ENCODE peak calls at places on chromosomes 3 and 15, in nine cellular contexts. One of them, this sample, is unnamed.

GRCh38 chr15:56608993-56609392 is 124.3 kb downstream of the ZNF280D start:
- DNase-seq in fibroblast of mammary gland: no peak
- DNase-seq in fibroblast of the aortic adventitia: no peak
- DNase-seq in fibroblast of lung: no peak
- DNase-seq in ascending aorta: no peak
- DNase-seq in CD8-positive, alpha-beta T cell: no peak
- DNase-seq in PC-3: no peak
- DNase-seq in ovary: no peak
- DNase-seq in uterus: no peak
- DNase-seq in this sample: no peak

GRCh38 chr3:37973250-37974054 is 17.1 kb upstream of the VILL start:
- DNase-seq in fibroblast of mammary gland: no peak
- DNase-seq in ovary: no peak
- DNase-seq in PC-3: no peak
- DNase-seq in fibroblast of the aortic adventitia: no peak
- DNase-seq in fibroblast of lung: no peak
- DNase-seq in ascending aorta: no peak
- DNase-seq in uterus: no peak
- DNase-seq in CD8-positive, alpha-beta T cell: no peak
- DNase-seq in this sample: no peak

GRCh38 chr15:101187820-101188516 is 63.9 kb downstream of the CHSY1 start:
- DNase-seq in CD8-positive, alpha-beta T cell: no peak
- DNase-seq in PC-3: no peak
- DNase-seq in ascending aorta: no peak
- DNase-seq in fibroblast of the aortic adventitia: peak; percentile 99
- DNase-seq in uterus: no peak
- DNase-seq in ovary: no peak
- DNase-seq in fibroblast of lung: peak; percentile 99
- DNase-seq in fibroblast of mammary gland: peak; percentile 95
- DNase-seq in this sample: peak; percentile 61

GRCh38 chr15:36970522-36970921 is 129.8 kb downstream of the MEIS2 start:
- DNase-seq in PC-3: peak; percentile 5
- DNase-seq in ascending aorta: no peak
- DNase-seq in CD8-positive, alpha-beta T cell: no peak
- DNase-seq in fibroblast of the aortic adventitia: no peak
- DNase-seq in ovary: no peak
- DNase-seq in fibroblast of mammary gland: no peak
- DNase-seq in uterus: no peak
- DNase-seq in fibroblast of lung: no peak
- DNase-seq in this sample: no peak

GRCh38 chr3:113147608-113148306 is 63.6 kb upstream of the BOC start:
- DNase-seq in ascending aorta: no peak
- DNase-seq in CD8-positive, alpha-beta T cell: no peak
- DNase-seq in uterus: peak; percentile 87
- DNase-seq in fibroblast of lung: no peak
- DNase-seq in PC-3: no peak
- DNase-seq in ovary: peak; percentile 74
- DNase-seq in fibroblast of the aortic adventitia: peak; percentile 43
- DNase-seq in fibroblast of mammary gland: no peak
- DNase-seq in this sample: no peak

GRCh38 chr3:112293368-112294321 is at the start of gene SLC9C1:
- DNase-seq in fibroblast of mammary gland: peak; percentile 80
- DNase-seq in ovary: peak; percentile 24
- DNase-seq in PC-3: peak; percentile 82
- DNase-seq in CD8-positive, alpha-beta T cell: peak; percentile 23
- DNase-seq in fibroblast of lung: peak; percentile 66
- DNase-seq in fibroblast of the aortic adventitia: peak; percentile 89
- DNase-seq in uterus: peak; percentile 20
- DNase-seq in ascending aorta: no peak
- DNase-seq in this sample: peak; percentile 92

GRCh38 chr3:123765475-123766166 is 118.5 kb downstream of the MYLK start:
- DNase-seq in CD8-positive, alpha-beta T cell: no peak
- DNase-seq in PC-3: no peak
- DNase-seq in fibroblast of lung: peak; percentile 78
- DNase-seq in fibroblast of the aortic adventitia: peak; percentile 82
- DNase-seq in ascending aorta: no peak
- DNase-seq in ovary: no peak
- DNase-seq in fibroblast of mammary gland: peak; percentile 64
- DNase-seq in uterus: no peak
- DNase-seq in this sample: no peak

GRCh38 chr3:161557751-161558150 is 61.1 kb downstream of the OTOL1 start:
- DNase-seq in uterus: no peak
- DNase-seq in PC-3: peak; percentile 62
- DNase-seq in fibroblast of the aortic adventitia: no peak
- DNase-seq in ascending aorta: no peak
- DNase-seq in fibroblast of mammary gland: no peak
- DNase-seq in CD8-positive, alpha-beta T cell: no peak
- DNase-seq in ovary: no peak
- DNase-seq in fibroblast of lung: no peak
- DNase-seq in this sample: no peak

GRCh38 chr3:101803152-101803782 is 24.3 kb downstream of the NXPE3 start:
- DNase-seq in fibroblast of the aortic adventitia: peak; percentile 84
- DNase-seq in ovary: peak; percentile 21
- DNase-seq in fibroblast of mammary gland: peak; percentile 82
- DNase-seq in CD8-positive, alpha-beta T cell: peak; percentile 62
- DNase-seq in uterus: no peak
- DNase-seq in fibroblast of lung: peak; percentile 56
- DNase-seq in PC-3: peak; percentile 85
- DNase-seq in ascending aorta: no peak
- DNase-seq in this sample: peak; percentile 87

GRCh38 chr15:100727291-100727851 is 125.0 kb downstream of the ASB7 start:
- DNase-seq in uterus: peak; percentile 58
- DNase-seq in PC-3: no peak
- DNase-seq in CD8-positive, alpha-beta T cell: no peak
- DNase-seq in ascending aorta: peak; percentile 18
- DNase-seq in fibroblast of lung: peak; percentile 57
- DNase-seq in fibroblast of mammary gland: peak; percentile 64
- DNase-seq in ovary: no peak
- DNase-seq in fibroblast of the aortic adventitia: no peak
- DNase-seq in this sample: peak; percentile 81

GRCh38 chr3:171018151-171018935 is 8.2 kb downstream of the SLC2A2 start:
- DNase-seq in ovary: no peak
- DNase-seq in CD8-positive, alpha-beta T cell: no peak
- DNase-seq in fibroblast of the aortic adventitia: no peak
- DNase-seq in uterus: no peak
- DNase-seq in ascending aorta: no peak
- DNase-seq in fibroblast of lung: peak; percentile 40
- DNase-seq in fibroblast of mammary gland: no peak
- DNase-seq in PC-3: no peak
- DNase-seq in this sample: no peak

GRCh38 chr3:11556851-11557644 is 86.7 kb downstream of the VGLL4 start:
- DNase-seq in uterus: peak; percentile 82
- DNase-seq in CD8-positive, alpha-beta T cell: no peak
- DNase-seq in PC-3: no peak
- DNase-seq in fibroblast of mammary gland: peak; percentile 96
- DNase-seq in fibroblast of lung: peak; percentile 93
- DNase-seq in ovary: peak; percentile 71
- DNase-seq in ascending aorta: no peak
- DNase-seq in fibroblast of the aortic adventitia: peak; percentile 92
- DNase-seq in this sample: no peak

DNA sequence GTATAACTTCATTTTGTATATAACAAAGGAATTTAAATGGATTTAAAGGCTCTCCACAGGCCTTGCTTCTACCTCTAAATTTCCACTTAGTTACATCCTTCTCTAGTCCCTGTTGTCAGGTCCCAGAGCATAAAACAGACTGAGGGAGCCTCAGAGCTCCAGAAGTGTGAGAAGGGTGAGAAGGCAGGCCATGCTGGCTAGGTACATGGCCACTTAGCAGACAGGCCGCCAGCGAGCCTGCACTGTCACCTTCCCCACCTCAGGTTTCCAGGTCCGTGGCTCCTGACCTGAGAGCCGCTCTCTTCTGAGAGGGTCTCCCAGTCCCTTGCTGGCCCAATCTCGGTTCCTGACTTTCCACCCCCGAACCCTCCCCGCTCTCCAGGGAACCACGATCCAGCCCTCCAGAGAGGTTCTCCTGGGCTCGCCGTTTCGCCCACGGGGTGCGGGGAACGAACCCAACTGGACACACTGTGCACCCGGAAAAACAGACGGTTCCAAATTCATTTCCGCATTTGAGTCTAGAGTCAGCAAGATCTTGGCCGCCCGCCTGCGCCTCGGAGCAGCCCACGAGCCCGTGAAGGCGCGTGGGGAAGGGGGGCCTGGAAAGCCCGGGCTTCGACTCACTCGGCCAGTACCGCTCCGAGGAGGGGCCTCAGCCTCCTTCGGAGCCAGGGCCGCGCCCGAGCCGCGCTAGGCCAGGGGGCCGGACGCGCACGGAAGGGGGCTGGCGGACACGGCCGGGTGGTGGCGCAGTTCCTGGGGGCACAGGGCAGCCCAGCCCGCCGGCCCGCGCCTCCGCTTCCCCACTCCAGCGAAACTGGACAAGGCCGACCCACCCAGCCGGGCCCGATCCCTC is 16.7 kb upstream of the SOX2 start:
- DNase-seq in CD8-positive, alpha-beta T cell: no peak
- DNase-seq in ovary: peak; percentile 83
- DNase-seq in fibroblast of lung: peak; percentile 57
- DNase-seq in fibroblast of the aortic adventitia: peak; percentile 27
- DNase-seq in PC-3: no peak
- DNase-seq in ascending aorta: peak; percentile 70
- DNase-seq in fibroblast of mammary gland: peak; percentile 30
- DNase-seq in uterus: peak; percentile 71
- DNase-seq in this sample: peak; percentile 42
- H3K4me3 ChIP-seq in CD8-positive, alpha-beta T cell: no peak overlapping the region
- H3K4me3 ChIP-seq in ovary: peak overlapping the region; percentile 24
- H3K4me3 ChIP-seq in fibroblast of lung: no peak overlapping the region
- H3K4me3 ChIP-seq in fibroblast of the aortic adventitia: peak overlapping the region; percentile 51
- H3K4me3 ChIP-seq in PC-3: no peak overlapping the region
- H3K4me3 ChIP-seq in ascending aorta: peak overlapping the region; percentile 60
- H3K4me3 ChIP-seq in fibroblast of mammary gland: peak overlapping the region; percentile 35
- H3K4me3 ChIP-seq in uterus: peak overlapping the region; percentile 31
- H3K4me3 ChIP-seq in this sample: peak overlapping the region; percentile 29

GRCh38 chr3:143122089-143122430 is 2.5 kb downstream of the CHST2 start:
- DNase-seq in uterus: no peak
- DNase-seq in fibroblast of lung: no peak
- DNase-seq in fibroblast of the aortic adventitia: no peak
- DNase-seq in CD8-positive, alpha-beta T cell: no peak
- DNase-seq in fibroblast of mammary gland: no peak
- DNase-seq in PC-3: no peak
- DNase-seq in ovary: no peak
- DNase-seq in ascending aorta: no peak
- DNase-seq in this sample: no peak
- H3K4me3 ChIP-seq in uterus: no peak overlapping the region
- H3K4me3 ChIP-seq in fibroblast of lung: no peak overlapping the region
- H3K4me3 ChIP-seq in fibroblast of the aortic adventitia: no peak overlapping the region
- H3K4me3 ChIP-seq in CD8-positive, alpha-beta T cell: no peak overlapping the region
- H3K4me3 ChIP-seq in fibroblast of mammary gland: peak overlapping the region; percentile 36
- H3K4me3 ChIP-seq in PC-3: no peak overlapping the region
- H3K4me3 ChIP-seq in ovary: no peak overlapping the region
- H3K4me3 ChIP-seq in ascending aorta: no peak overlapping the region
- H3K4me3 ChIP-seq in this sample: no peak overlapping the region

GRCh38 chr15:78640527-78640839 is 527 bp downstream of the CHRNB4 start:
- DNase-seq in CD8-positive, alpha-beta T cell: no peak
- DNase-seq in ascending aorta: no peak
- DNase-seq in ovary: no peak
- DNase-seq in PC-3: no peak
- DNase-seq in uterus: no peak
- DNase-seq in fibroblast of the aortic adventitia: no peak
- DNase-seq in fibroblast of lung: no peak
- DNase-seq in fibroblast of mammary gland: no peak
- DNase-seq in this sample: peak; percentile 13

GRCh38 chr15:78640840-78641733 is at the start of gene CHRNB4:
- DNase-seq in uterus: no peak
- DNase-seq in fibroblast of mammary gland: no peak
- DNase-seq in fibroblast of lung: peak; percentile 37
- DNase-seq in ovary: no peak
- DNase-seq in CD8-positive, alpha-beta T cell: no peak
- DNase-seq in fibroblast of the aortic adventitia: no peak
- DNase-seq in ascending aorta: no peak
- DNase-seq in PC-3: no peak
- DNase-seq in this sample: peak; percentile 41

GRCh38 chr15:78644979-78645378 is 4.0 kb upstream of the CHRNB4 start:
- DNase-seq in ovary: no peak
- DNase-seq in PC-3: no peak
- DNase-seq in uterus: no peak
- DNase-seq in fibroblast of mammary gland: no peak
- DNase-seq in fibroblast of lung: no peak
- DNase-seq in CD8-positive, alpha-beta T cell: no peak
- DNase-seq in ascending aorta: no peak
- DNase-seq in fibroblast of the aortic adventitia: no peak
- DNase-seq in this sample: no peak

GRCh38 chr15:78641876-78642275 is 866 bp upstream of the CHRNB4 start:
- DNase-seq in fibroblast of the aortic adventitia: no peak
- DNase-seq in PC-3: no peak
- DNase-seq in CD8-positive, alpha-beta T cell: no peak
- DNase-seq in uterus: no peak
- DNase-seq in ascending aorta: no peak
- DNase-seq in ovary: no peak
- DNase-seq in fibroblast of lung: no peak
- DNase-seq in fibroblast of mammary gland: no peak
- DNase-seq in this sample: no peak

DNA sequence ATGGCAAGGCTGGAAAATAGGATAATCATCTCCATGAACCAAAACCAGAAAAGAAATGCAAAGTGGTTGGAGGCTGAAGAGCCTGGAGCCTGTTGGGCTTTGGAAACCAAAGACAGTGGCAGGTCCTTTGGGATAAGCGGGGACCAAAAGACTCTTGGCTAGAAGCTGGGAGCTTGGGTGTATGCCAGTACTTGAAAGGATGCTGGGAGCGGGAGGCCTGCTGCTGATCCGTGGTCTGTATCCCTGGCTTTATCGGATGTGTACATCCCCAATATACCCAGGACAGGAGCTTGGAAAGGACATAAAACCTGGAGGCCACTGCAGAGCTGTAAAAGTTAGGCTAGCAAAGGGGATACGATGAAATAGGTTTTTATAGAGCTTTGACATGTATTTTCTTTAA is 1.3 kb upstream of the CHRNB4 start:
- DNase-seq in ascending aorta: no peak
- DNase-seq in fibroblast of lung: no peak
- DNase-seq in ovary: no peak
- DNase-seq in fibroblast of mammary gland: no peak
- DNase-seq in PC-3: no peak
- DNase-seq in fibroblast of the aortic adventitia: no peak
- DNase-seq in uterus: no peak
- DNase-seq in CD8-positive, alpha-beta T cell: no peak
- DNase-seq in this sample: no peak
- H3K4me3 ChIP-seq in ascending aorta: no peak overlapping the region
- H3K4me3 ChIP-seq in fibroblast of lung: no peak overlapping the region
- H3K4me3 ChIP-seq in ovary: no peak overlapping the region
- H3K4me3 ChIP-seq in fibroblast of mammary gland: no peak overlapping the region
- H3K4me3 ChIP-seq in PC-3: no peak overlapping the region
- H3K4me3 ChIP-seq in fibroblast of the aortic adventitia: no peak overlapping the region
- H3K4me3 ChIP-seq in uterus: no peak overlapping the region
- H3K4me3 ChIP-seq in CD8-positive, alpha-beta T cell: no peak overlapping the region
- H3K4me3 ChIP-seq in this sample: no peak overlapping the region

DNA sequence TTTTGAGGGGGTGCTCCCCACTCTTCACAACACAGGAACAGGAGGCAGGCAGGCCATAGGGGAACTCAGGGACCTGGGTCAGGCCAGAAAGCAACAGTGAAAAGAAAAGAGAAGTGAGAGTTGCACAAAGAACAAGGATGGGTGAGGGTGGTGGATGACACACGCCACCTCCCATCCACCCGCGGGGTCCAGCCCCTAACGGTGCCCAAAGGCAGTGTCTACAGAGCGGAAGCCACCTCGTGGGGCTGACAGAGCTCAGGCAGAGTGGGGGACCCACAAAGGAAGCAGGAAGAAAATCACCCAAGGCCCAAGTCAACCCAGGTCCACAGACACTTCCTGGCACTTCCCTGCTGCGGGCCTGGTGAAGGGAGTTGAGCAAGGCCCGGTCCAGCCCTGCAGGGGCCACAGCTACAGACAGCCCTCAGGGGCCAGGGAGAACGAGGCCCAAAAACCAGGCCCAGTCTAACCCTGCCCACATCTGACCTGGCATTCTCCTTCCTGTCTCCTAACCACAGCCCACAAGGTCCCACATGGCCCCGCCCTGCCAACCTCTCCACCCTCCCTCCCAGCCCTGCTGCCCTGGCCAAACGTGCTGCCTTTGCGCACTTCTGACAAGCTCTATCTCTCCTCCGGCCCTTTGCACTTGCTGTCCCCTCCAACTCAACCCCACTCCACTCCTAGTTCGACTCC is 5.9 kb downstream of the NUP210 start:
- DNase-seq in fibroblast of mammary gland: no peak
- DNase-seq in ascending aorta: peak; percentile 78
- DNase-seq in PC-3: peak; percentile 51
- DNase-seq in CD8-positive, alpha-beta T cell: peak; percentile 79
- DNase-seq in uterus: no peak
- DNase-seq in ovary: no peak
- DNase-seq in fibroblast of the aortic adventitia: no peak
- DNase-seq in fibroblast of lung: no peak
- DNase-seq in this sample: no peak
- H3K4me3 ChIP-seq in fibroblast of mammary gland: no peak overlapping the region
- H3K4me3 ChIP-seq in ascending aorta: no peak overlapping the region
- H3K4me3 ChIP-seq in PC-3: no peak overlapping the region
- H3K4me3 ChIP-seq in CD8-positive, alpha-beta T cell: peak overlapping the region; percentile 29
- H3K4me3 ChIP-seq in uterus: no peak overlapping the region
- H3K4me3 ChIP-seq in ovary: no peak overlapping the region
- H3K4me3 ChIP-seq in fibroblast of the aortic adventitia: no peak overlapping the region
- H3K4me3 ChIP-seq in fibroblast of lung: no peak overlapping the region
- H3K4me3 ChIP-seq in this sample: no peak overlapping the region